ENCODE peak calls at places on chromosomes 1 and 21, in eight cellular contexts. Y is AG10803, P is AG04449, D is endothelial cell, I is A549, U is neural crest cell, S is RWPE1, M is glutamatergic neuron. B is an unnamed sample.

GRCh38 chr1:162458206-162458605 is 39.4 kb upstream of the UHMK1 start:
- DNase-seq in Y (peak; percentile 30), P (no peak), D (no peak), I (no peak), U (no peak), S (no peak), M (no peak), B (no peak)

GRCh38 chr1:8204823-8205222 is 113.1 kb upstream of the SLC45A1 start:
- DNase-seq in Y (peak; percentile 70), P (no peak), D (no peak), I (no peak), U (no peak), S (no peak), M (no peak), B (no peak)

GRCh38 chr1:228226956-228227791 is 19.3 kb downstream of the OBSCN start:
- DNase-seq in Y (peak; percentile 34), P (no peak), D (no peak), I (peak; percentile 25), U (no peak), S (no peak), M (no peak), B (no peak)

GRCh38 chr1:96416111-96416595 is 305.4 kb upstream of the PTBP2 start:
- DNase-seq in Y (peak; percentile 99), P (peak; percentile 84), D (no peak), I (no peak), U (no peak), S (peak; percentile 75), M (no peak), B (peak; percentile 85)

GRCh38 chr1:17098440-17099317 is 20.6 kb downstream of the PADI2 start:
- DNase-seq in Y (peak; percentile 55), P (no peak), D (no peak), I (no peak), U (no peak), S (no peak), M (no peak), B (no peak)

GRCh38 chr1:237012789-237013383 is 8.6 kb upstream of the MT1HL1 start:
- DNase-seq in Y (no peak), P (no peak), D (no peak), I (peak; percentile 59), U (no peak), S (peak; percentile 27), M (no peak), B (peak; percentile 100)

GRCh38 chr1:159012495-159012894 is 2.8 kb downstream of the IFI16 start:
- DNase-seq in Y (peak; percentile 26), P (no peak), D (no peak), I (no peak), U (no peak), S (no peak), M (no peak), B (no peak)

GRCh38 chr1:192846950-192847349 is 38.1 kb downstream of the RGS2 start:
- DNase-seq in Y (peak; percentile 12), P (no peak), D (no peak), I (no peak), U (no peak), S (no peak), M (no peak), B (no peak)

GRCh38 chr1:161274874-161275273 is 16.3 kb downstream of the PCP4L1 start:
- DNase-seq in Y (no peak), P (no peak), D (no peak), I (no peak), U (no peak), S (no peak), M (peak; percentile 52), B (no peak)

GRCh38 chr1:14901371-14901954 is 252.1 kb upstream of the TMEM51 start:
- DNase-seq in Y (no peak), P (no peak), D (no peak), I (no peak), U (no peak), S (no peak), M (no peak), B (no peak)
- TF ChIP-seq CTCF in Y (no peak), P (no peak), D (no peak), I (no peak), U (no peak), S (no peak), M (no peak), B (no peak)

DNA sequence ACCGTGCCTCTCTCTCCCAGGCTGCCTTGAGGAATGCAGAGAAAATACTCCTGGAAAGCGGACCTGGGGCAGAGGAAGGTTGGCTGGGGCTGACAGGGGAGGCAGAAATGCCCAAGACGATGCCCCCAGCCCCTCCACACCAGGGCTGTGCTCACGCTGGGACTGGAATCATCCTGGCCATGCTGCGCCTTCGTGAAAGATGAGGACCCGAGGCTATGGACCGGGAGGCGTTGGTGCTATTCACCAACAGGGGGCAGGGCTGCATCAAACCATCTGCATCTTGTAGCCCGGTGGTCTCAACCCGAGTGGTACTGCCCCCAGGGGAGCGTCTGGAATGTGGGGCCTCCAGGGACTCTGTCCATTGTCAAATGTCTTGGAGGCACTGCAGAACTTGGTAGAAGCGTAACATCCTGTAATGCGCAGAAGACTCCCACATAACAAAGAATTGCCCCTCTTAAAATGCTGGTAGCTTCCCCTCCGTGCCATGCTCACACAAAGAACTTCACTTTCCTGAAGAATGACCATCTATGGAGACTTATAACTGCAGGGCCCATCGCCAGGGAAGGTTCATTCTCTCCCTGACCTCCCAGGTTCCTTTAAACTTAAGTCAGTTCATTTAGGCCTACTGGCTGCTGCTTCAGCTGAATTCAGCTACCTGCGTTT is 251.2 kb downstream of the RRAGC start:
- DNase-seq in Y (no peak), P (no peak), D (peak; percentile 61), I (no peak), U (peak; percentile 69), S (no peak), M (peak; percentile 79), B (no peak)
- TF ChIP-seq CTCF in Y (peak; percentile 36), P (peak; percentile 49), D (peak; percentile 75), I (peak; percentile 14), U (peak; percentile 68), S (no peak), M (peak; percentile 84), B (peak; percentile 45)

DNA sequence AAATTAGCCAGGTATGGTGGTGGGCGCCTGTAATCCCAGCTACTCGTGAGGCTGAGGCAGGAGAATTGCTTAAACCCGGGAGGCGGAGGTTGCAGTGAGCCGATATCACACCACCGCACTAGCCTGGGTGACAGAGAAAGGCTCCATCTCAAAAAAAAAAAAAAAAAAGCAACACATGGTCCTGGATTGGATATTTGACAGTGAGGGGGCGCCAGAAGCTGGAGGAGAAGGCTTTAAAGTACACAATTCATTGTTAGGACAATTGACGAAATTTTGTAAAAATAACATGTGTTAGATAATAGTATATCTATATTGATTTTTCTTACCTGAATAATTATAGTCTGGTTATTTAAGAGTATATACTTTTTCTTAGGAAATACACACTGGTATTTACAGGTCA is 50.2 kb upstream of the USP25 start:
- DNase-seq in Y (no peak), P (no peak), D (no peak), I (no peak), U (no peak), S (no peak), M (no peak), B (no peak)
- TF ChIP-seq CTCF in Y (no peak), P (no peak), D (no peak), I (no peak), U (no peak), S (no peak), M (no peak), B (peak; percentile 6)

GRCh38 chr1:116038679-116039078 is 62.4 kb downstream of the SLC22A15 start:
- DNase-seq in Y (no peak), P (no peak), D (no peak), I (no peak), U (no peak), S (no peak), M (no peak), B (no peak)
- TF ChIP-seq CTCF in Y (no peak), P (no peak), D (no peak), I (no peak), U (no peak), S (no peak), M (no peak), B (no peak)